ENCODE peak calls at places on chromosomes 2 and 18, in four cellular contexts. One of them, this sample, is unnamed.

GRCh38 chr2:104140361-104140760 is 713.6 kb upstream of the POU3F3 start:
- DNase-seq in activated CD4-positive, alpha-beta memory T cell treated with anti-CD3 and anti-CD28 coated beads for 36 hours: no peak
- DNase-seq in AG04450: no peak
- DNase-seq in DND-41: no peak
- DNase-seq in this sample: peak

GRCh38 chr2:67846341-67847070 is 216.3 kb downstream of the C1D start:
- DNase-seq in AG04450: peak
- DNase-seq in DND-41: peak
- DNase-seq in activated CD4-positive, alpha-beta memory T cell treated with anti-CD3 and anti-CD28 coated beads for 36 hours: peak
- DNase-seq in this sample: peak

GRCh38 chr2:49286726-49287125 is 132.4 kb upstream of the FSHR start:
- DNase-seq in activated CD4-positive, alpha-beta memory T cell treated with anti-CD3 and anti-CD28 coated beads for 36 hours: no peak
- DNase-seq in DND-41: no peak
- DNase-seq in AG04450: no peak
- DNase-seq in this sample: no peak

GRCh38 chr2:68225119-68225632 is 27.2 kb downstream of the PPP3R1 start:
- DNase-seq in activated CD4-positive, alpha-beta memory T cell treated with anti-CD3 and anti-CD28 coated beads for 36 hours: peak
- DNase-seq in DND-41: no peak
- DNase-seq in AG04450: no peak
- DNase-seq in this sample: no peak

GRCh38 chr2:119174216-119174992 is 15.9 kb upstream of the C1QL2 start:
- DNase-seq in DND-41: peak
- DNase-seq in AG04450: no peak
- DNase-seq in activated CD4-positive, alpha-beta memory T cell treated with anti-CD3 and anti-CD28 coated beads for 36 hours: peak
- DNase-seq in this sample: no peak

GRCh38 chr2:54613794-54614257 is 109.6 kb upstream of the EML6 start:
- DNase-seq in AG04450: no peak
- DNase-seq in DND-41: no peak
- DNase-seq in activated CD4-positive, alpha-beta memory T cell treated with anti-CD3 and anti-CD28 coated beads for 36 hours: no peak
- DNase-seq in this sample: peak

GRCh38 chr2:217943379-217944321 is 59.1 kb downstream of the TNS1 start:
- DNase-seq in activated CD4-positive, alpha-beta memory T cell treated with anti-CD3 and anti-CD28 coated beads for 36 hours: peak
- DNase-seq in AG04450: no peak
- DNase-seq in DND-41: peak
- DNase-seq in this sample: no peak

GRCh38 chr18:79964330-79965118 is at the start of gene HSBP1L1:
- DNase-seq in activated CD4-positive, alpha-beta memory T cell treated with anti-CD3 and anti-CD28 coated beads for 36 hours: peak
- DNase-seq in DND-41: no peak
- DNase-seq in AG04450: no peak
- DNase-seq in this sample: no peak

GRCh38 chr18:37567994-37568359 is 2.4 kb upstream of the CELF4 start:
- DNase-seq in AG04450: no peak
- DNase-seq in activated CD4-positive, alpha-beta memory T cell treated with anti-CD3 and anti-CD28 coated beads for 36 hours: no peak
- DNase-seq in DND-41: no peak
- DNase-seq in this sample: no peak

GRCh38 chr18:5806860-5807259 is 88.5 kb downstream of the TMEM200C start:
- DNase-seq in DND-41: no peak
- DNase-seq in activated CD4-positive, alpha-beta memory T cell treated with anti-CD3 and anti-CD28 coated beads for 36 hours: no peak
- DNase-seq in AG04450: no peak
- DNase-seq in this sample: no peak

GRCh38 chr2:17317439-17317976 is 200.7 kb downstream of the RAD51AP2 start:
- DNase-seq in AG04450: no peak
- DNase-seq in activated CD4-positive, alpha-beta memory T cell treated with anti-CD3 and anti-CD28 coated beads for 36 hours: no peak
- DNase-seq in DND-41: no peak
- DNase-seq in this sample: no peak

GRCh38 chr2:135663148-135663700 is 78.4 kb upstream of the UBXN4 start:
- DNase-seq in DND-41: no peak
- DNase-seq in AG04450: no peak
- DNase-seq in activated CD4-positive, alpha-beta memory T cell treated with anti-CD3 and anti-CD28 coated beads for 36 hours: no peak
- DNase-seq in this sample: no peak

GRCh38 chr2:159612255-159612901 is 4.0 kb downstream of the BAZ2B start:
- DNase-seq in AG04450: no peak
- DNase-seq in activated CD4-positive, alpha-beta memory T cell treated with anti-CD3 and anti-CD28 coated beads for 36 hours: no peak
- DNase-seq in DND-41: no peak
- DNase-seq in this sample: no peak

GRCh38 chr2:197113221-197113831 is 186.8 kb upstream of the PGAP1 start:
- DNase-seq in activated CD4-positive, alpha-beta memory T cell treated with anti-CD3 and anti-CD28 coated beads for 36 hours: no peak
- DNase-seq in AG04450: no peak
- DNase-seq in DND-41: no peak
- DNase-seq in this sample: no peak

GRCh38 chr18:59631583-59632181 is 65.5 kb downstream of the CCBE1 start:
- DNase-seq in AG04450: no peak
- DNase-seq in activated CD4-positive, alpha-beta memory T cell treated with anti-CD3 and anti-CD28 coated beads for 36 hours: no peak
- DNase-seq in DND-41: peak
- DNase-seq in this sample: peak

GRCh38 chr18:55559735-55560134 is 28.3 kb downstream of the TCF4 start:
- DNase-seq in activated CD4-positive, alpha-beta memory T cell treated with anti-CD3 and anti-CD28 coated beads for 36 hours: no peak
- DNase-seq in DND-41: no peak
- DNase-seq in AG04450: no peak
- DNase-seq in this sample: no peak

GRCh38 chr2:16666453-16666801 is 793 bp upstream of the CYRIA start:
- DNase-seq in AG04450: no peak
- DNase-seq in DND-41: no peak
- DNase-seq in activated CD4-positive, alpha-beta memory T cell treated with anti-CD3 and anti-CD28 coated beads for 36 hours: peak
- DNase-seq in this sample: peak

GRCh38 chr18:36947820-36948348 is 119.0 kb downstream of the KIAA1328 start:
- DNase-seq in activated CD4-positive, alpha-beta memory T cell treated with anti-CD3 and anti-CD28 coated beads for 36 hours: no peak
- DNase-seq in AG04450: no peak
- DNase-seq in DND-41: no peak
- DNase-seq in this sample: no peak

GRCh38 chr2:205563646-205564045 is 118.7 kb upstream of the NRP2 start:
- DNase-seq in DND-41: no peak
- DNase-seq in activated CD4-positive, alpha-beta memory T cell treated with anti-CD3 and anti-CD28 coated beads for 36 hours: peak
- DNase-seq in AG04450: no peak
- DNase-seq in this sample: no peak

GRCh38 chr2:55420901-55421300 is 1.2 kb upstream of the CCDC88A start:
- DNase-seq in AG04450: no peak
- DNase-seq in activated CD4-positive, alpha-beta memory T cell treated with anti-CD3 and anti-CD28 coated beads for 36 hours: no peak
- DNase-seq in DND-41: no peak
- DNase-seq in this sample: no peak

GRCh38 chr2:150997066-150997465 is 264.6 kb downstream of the RBM43 start:
- DNase-seq in AG04450: no peak
- DNase-seq in DND-41: no peak
- DNase-seq in activated CD4-positive, alpha-beta memory T cell treated with anti-CD3 and anti-CD28 coated beads for 36 hours: no peak
- DNase-seq in this sample: no peak